ENCODE peak calls at places on chromosomes 3 and 15, in five cellular contexts. One of them, this sample, is unnamed.
A peak's percentile ranks its signal among the peaks of the same experiment; 100 is the strongest.

GRCh38 chr15:91890614-91891013 is 37.1 kb downstream of the SLCO3A1 start:
- DNase-seq in AG09309: no peak
- DNase-seq in lower leg skin: no peak
- DNase-seq in HCT116: peak; percentile 32
- DNase-seq in mammary epithelial cell: peak; percentile 97
- DNase-seq in this sample: peak; percentile 32

GRCh38 chr15:49270541-49271421 is 100.7 kb downstream of the GALK2 start:
- DNase-seq in AG09309: peak; percentile 59
- DNase-seq in lower leg skin: no peak
- DNase-seq in HCT116: no peak
- DNase-seq in mammary epithelial cell: no peak
- DNase-seq in this sample: no peak

GRCh38 chr3:25090869-25091453 is 337.1 kb upstream of the RARB start:
- DNase-seq in AG09309: no peak
- DNase-seq in lower leg skin: no peak
- DNase-seq in HCT116: no peak
- DNase-seq in mammary epithelial cell: no peak
- DNase-seq in this sample: no peak

GRCh38 chr3:176439729-176440128 is 757.6 kb downstream of the TBL1XR1 start:
- DNase-seq in AG09309: no peak
- DNase-seq in lower leg skin: no peak
- DNase-seq in HCT116: no peak
- DNase-seq in mammary epithelial cell: no peak
- DNase-seq in this sample: no peak

GRCh38 chr15:29031502-29032228 is 145.9 kb downstream of the APBA2 start:
- DNase-seq in AG09309: no peak
- DNase-seq in lower leg skin: no peak
- DNase-seq in HCT116: no peak
- DNase-seq in mammary epithelial cell: no peak
- DNase-seq in this sample: no peak

GRCh38 chr3:53114412-53115074 is 15.7 kb downstream of the RFT1 start:
- DNase-seq in AG09309: no peak
- DNase-seq in lower leg skin: no peak
- DNase-seq in HCT116: no peak
- DNase-seq in mammary epithelial cell: peak; percentile 95
- DNase-seq in this sample: no peak

GRCh38 chr15:50854594-50855490 is 53.6 kb upstream of the AP4E1 start:
- DNase-seq in AG09309: peak; percentile 48
- DNase-seq in lower leg skin: no peak
- DNase-seq in HCT116: no peak
- DNase-seq in mammary epithelial cell: peak; percentile 93
- DNase-seq in this sample: peak; percentile 33

GRCh38 chr3:111758642-111759041 is 100.4 kb upstream of the PHLDB2 start:
- DNase-seq in AG09309: no peak
- DNase-seq in lower leg skin: no peak
- DNase-seq in HCT116: no peak
- DNase-seq in mammary epithelial cell: peak; percentile 62
- DNase-seq in this sample: no peak

GRCh38 chr3:57794501-57794900 is 38.4 kb downstream of the SLMAP start:
- DNase-seq in AG09309: no peak
- DNase-seq in lower leg skin: no peak
- DNase-seq in HCT116: no peak
- DNase-seq in mammary epithelial cell: no peak
- DNase-seq in this sample: no peak

GRCh38 chr15:70826634-70827033 is 27.3 kb downstream of the LARP6 start:
- DNase-seq in AG09309: peak; percentile 76
- DNase-seq in lower leg skin: peak; percentile 86
- DNase-seq in HCT116: peak; percentile 29
- DNase-seq in mammary epithelial cell: peak; percentile 91
- DNase-seq in this sample: peak; percentile 50

GRCh38 chr3:175983369-175983768 is 1124.2 kb downstream of the NAALADL2 start:
- DNase-seq in AG09309: peak; percentile 52
- DNase-seq in lower leg skin: no peak
- DNase-seq in HCT116: no peak
- DNase-seq in mammary epithelial cell: no peak
- DNase-seq in this sample: no peak

GRCh38 chr3:59566481-59566975 is 516.7 kb upstream of the CFAP20DC start:
- DNase-seq in AG09309: no peak
- DNase-seq in lower leg skin: no peak
- DNase-seq in HCT116: no peak
- DNase-seq in mammary epithelial cell: peak; percentile 94
- DNase-seq in this sample: peak; percentile 89

GRCh38 chr3:169072494-169072893 is 591.0 kb downstream of the MECOM start:
- DNase-seq in AG09309: peak; percentile 10
- DNase-seq in lower leg skin: no peak
- DNase-seq in HCT116: no peak
- DNase-seq in mammary epithelial cell: no peak
- DNase-seq in this sample: no peak

DNA sequence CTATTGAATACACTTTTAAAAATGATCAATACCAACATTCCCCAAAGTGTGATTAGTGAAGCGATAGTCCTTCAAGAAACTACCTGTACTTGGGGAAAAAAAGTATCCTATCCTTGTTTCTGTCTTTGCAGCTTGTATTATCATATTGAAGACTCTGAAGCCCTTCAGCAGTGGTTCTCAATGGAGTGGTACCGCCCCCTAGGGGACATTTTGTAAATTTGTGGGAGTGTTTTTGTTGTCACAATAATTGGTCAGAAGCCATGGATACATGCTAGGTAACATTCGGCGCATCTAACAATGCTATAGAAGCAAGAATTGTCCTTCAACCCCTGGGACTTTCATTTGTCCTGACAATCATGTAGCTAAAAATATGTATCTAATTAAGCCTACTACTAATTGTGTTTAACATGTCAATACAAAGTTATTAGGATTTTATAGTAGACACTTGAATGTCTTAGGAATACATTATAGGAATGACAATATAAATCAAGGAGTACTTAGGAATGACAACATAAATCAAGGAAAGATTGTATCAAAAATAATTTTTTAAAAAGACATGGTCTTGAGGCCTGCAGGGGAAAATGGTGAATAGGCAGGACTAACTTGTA is 53.7 kb downstream of the NMD3 start:
- DNase-seq in AG09309: no peak
- DNase-seq in lower leg skin: no peak
- DNase-seq in HCT116: peak; percentile 54
- DNase-seq in mammary epithelial cell: peak; percentile 55
- DNase-seq in this sample: no peak
- TF ChIP-seq CTCF in AG09309: peak; percentile 69
- TF ChIP-seq CTCF in lower leg skin: no peak
- TF ChIP-seq CTCF in HCT116: peak; percentile 65
- TF ChIP-seq CTCF in mammary epithelial cell: peak; percentile 66
- TF ChIP-seq CTCF in this sample: peak; percentile 36

GRCh38 chr3:23442598-23443383 is 239.7 kb downstream of the UBE2E2 start:
- DNase-seq in AG09309: peak; percentile 8
- DNase-seq in lower leg skin: no peak
- DNase-seq in HCT116: no peak
- DNase-seq in mammary epithelial cell: peak; percentile 23
- DNase-seq in this sample: no peak

GRCh38 chr3:23440416-23441294 is 237.5 kb downstream of the UBE2E2 start:
- DNase-seq in AG09309: no peak
- DNase-seq in lower leg skin: no peak
- DNase-seq in HCT116: no peak
- DNase-seq in mammary epithelial cell: no peak
- DNase-seq in this sample: no peak

GRCh38 chr3:23446301-23446700 is 243.2 kb downstream of the UBE2E2 start:
- DNase-seq in AG09309: no peak
- DNase-seq in lower leg skin: no peak
- DNase-seq in HCT116: no peak
- DNase-seq in mammary epithelial cell: no peak
- DNase-seq in this sample: no peak

GRCh38 chr3:23448998-23449537 is 245.9 kb downstream of the UBE2E2 start:
- DNase-seq in AG09309: no peak
- DNase-seq in lower leg skin: no peak
- DNase-seq in HCT116: no peak
- DNase-seq in mammary epithelial cell: no peak
- DNase-seq in this sample: no peak

DNA sequence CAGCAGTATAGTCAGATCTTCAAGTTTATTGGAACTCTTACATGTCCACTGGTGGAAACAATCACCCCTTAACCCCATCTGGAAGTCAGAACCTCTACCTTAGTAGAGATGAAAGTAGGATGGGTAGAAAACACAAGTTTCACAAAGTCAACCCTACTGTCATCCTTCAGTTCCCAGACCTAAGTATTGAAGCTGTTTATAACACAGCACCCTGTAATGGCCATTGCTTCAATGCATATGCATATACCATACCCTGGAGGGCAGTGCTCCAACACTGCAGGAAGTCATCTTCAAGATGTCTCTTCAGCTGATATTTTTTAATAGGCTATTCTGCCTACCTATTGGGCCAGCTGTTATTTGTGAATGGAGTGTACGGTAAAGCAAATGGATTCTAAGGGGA is 241.3 kb downstream of the UBE2E2 start:
- DNase-seq in AG09309: no peak
- DNase-seq in lower leg skin: no peak
- DNase-seq in HCT116: no peak
- DNase-seq in mammary epithelial cell: no peak
- DNase-seq in this sample: no peak
- TF ChIP-seq CTCF in AG09309: no peak
- TF ChIP-seq CTCF in lower leg skin: no peak
- TF ChIP-seq CTCF in HCT116: no peak
- TF ChIP-seq CTCF in mammary epithelial cell: no peak
- TF ChIP-seq CTCF in this sample: no peak

DNA sequence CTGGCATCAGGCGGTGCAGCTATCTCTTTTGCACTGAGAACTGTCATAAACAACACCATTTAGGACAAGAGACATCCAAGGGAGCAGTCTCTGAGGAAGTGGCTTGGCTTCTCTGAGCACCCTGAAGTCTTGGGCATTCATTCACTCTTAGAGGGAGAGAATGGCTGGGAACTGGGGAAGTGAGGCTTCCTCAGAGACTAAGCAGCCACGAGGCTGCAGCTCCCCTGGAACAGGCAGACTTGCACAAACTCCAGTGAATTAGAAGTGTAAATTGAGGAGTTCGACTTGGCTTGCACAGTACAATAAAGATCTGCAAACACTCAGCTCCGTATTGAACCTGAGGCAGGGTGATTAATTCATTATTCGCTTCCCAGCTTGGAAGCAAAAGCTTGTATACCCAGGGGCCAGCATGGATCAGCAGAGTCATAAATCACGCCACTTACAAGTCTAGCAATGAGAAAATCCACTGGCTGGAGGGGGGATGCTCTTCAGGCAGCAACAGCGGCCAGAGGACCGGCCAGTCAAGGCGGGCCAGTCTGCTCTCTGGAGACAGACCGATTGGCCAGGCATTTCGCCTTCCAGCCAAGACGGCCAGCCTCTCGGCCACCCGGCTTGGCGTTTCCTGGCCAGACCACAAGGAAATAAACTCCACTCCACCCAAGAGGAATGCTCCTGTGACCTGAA is 118.8 kb upstream of the ADPGK start:
- DNase-seq in AG09309: peak; percentile 62
- DNase-seq in lower leg skin: peak; percentile 21
- DNase-seq in HCT116: no peak
- DNase-seq in mammary epithelial cell: no peak
- DNase-seq in this sample: no peak
- TF ChIP-seq CTCF in AG09309: no peak
- TF ChIP-seq CTCF in lower leg skin: no peak
- TF ChIP-seq CTCF in HCT116: no peak
- TF ChIP-seq CTCF in mammary epithelial cell: no peak
- TF ChIP-seq CTCF in this sample: no peak

GRCh38 chr15:73081321-73081958 is 29.2 kb downstream of the NEO1 start:
- DNase-seq in AG09309: peak; percentile 31
- DNase-seq in lower leg skin: peak; percentile 27
- DNase-seq in HCT116: peak; percentile 54
- DNase-seq in mammary epithelial cell: peak; percentile 30
- DNase-seq in this sample: no peak
- TF ChIP-seq CTCF in AG09309: peak; percentile 55
- TF ChIP-seq CTCF in lower leg skin: no peak
- TF ChIP-seq CTCF in HCT116: peak; percentile 49
- TF ChIP-seq CTCF in mammary epithelial cell: peak; percentile 65
- TF ChIP-seq CTCF in this sample: no peak

GRCh38 chr3:27138005-27138404 is 231.2 kb downstream of the NEK10 start:
- DNase-seq in AG09309: no peak
- DNase-seq in lower leg skin: no peak
- DNase-seq in HCT116: no peak
- DNase-seq in mammary epithelial cell: no peak
- DNase-seq in this sample: no peak

GRCh38 chr3:27146786-27147185 is 222.4 kb downstream of the NEK10 start:
- DNase-seq in AG09309: no peak
- DNase-seq in lower leg skin: no peak
- DNase-seq in HCT116: no peak
- DNase-seq in mammary epithelial cell: no peak
- DNase-seq in this sample: no peak

GRCh38 chr3:27138562-27138961 is 230.6 kb downstream of the NEK10 start:
- DNase-seq in AG09309: no peak
- DNase-seq in lower leg skin: peak; percentile 16
- DNase-seq in HCT116: no peak
- DNase-seq in mammary epithelial cell: no peak
- DNase-seq in this sample: no peak

GRCh38 chr3:27145719-27146118 is 223.5 kb downstream of the NEK10 start:
- DNase-seq in AG09309: no peak
- DNase-seq in lower leg skin: no peak
- DNase-seq in HCT116: no peak
- DNase-seq in mammary epithelial cell: no peak
- DNase-seq in this sample: no peak

GRCh38 chr3:27141668-27142067 is 227.5 kb downstream of the NEK10 start:
- DNase-seq in AG09309: no peak
- DNase-seq in lower leg skin: no peak
- DNase-seq in HCT116: peak; percentile 26
- DNase-seq in mammary epithelial cell: no peak
- DNase-seq in this sample: no peak
- TF ChIP-seq CTCF in AG09309: peak; percentile 10
- TF ChIP-seq CTCF in lower leg skin: no peak
- TF ChIP-seq CTCF in HCT116: peak; percentile 34
- TF ChIP-seq CTCF in mammary epithelial cell: no peak
- TF ChIP-seq CTCF in this sample: peak; percentile 17

DNA sequence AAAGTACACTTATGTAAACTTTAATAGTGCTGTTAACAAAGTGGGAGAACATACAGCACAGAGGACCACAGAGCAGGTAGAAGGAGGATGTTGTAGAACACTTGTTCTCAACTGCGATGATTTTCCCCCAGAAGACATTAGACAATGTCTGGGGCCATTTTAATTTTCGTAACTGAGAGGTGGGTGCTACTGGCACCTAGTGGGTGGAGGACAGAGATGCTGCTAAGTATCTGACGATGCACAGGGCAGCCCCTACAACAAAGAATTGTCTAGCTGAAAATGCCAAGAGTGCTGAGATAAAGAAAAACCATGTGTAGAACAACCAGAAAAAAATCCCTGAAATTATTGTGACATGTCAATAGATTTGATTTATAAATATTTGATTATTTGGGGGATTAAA is 5.0 kb upstream of the KBTBD8 start:
- DNase-seq in AG09309: no peak
- DNase-seq in lower leg skin: no peak
- DNase-seq in HCT116: no peak
- DNase-seq in mammary epithelial cell: no peak
- DNase-seq in this sample: no peak
- TF ChIP-seq CTCF in AG09309: no peak
- TF ChIP-seq CTCF in lower leg skin: no peak
- TF ChIP-seq CTCF in HCT116: peak; percentile 12
- TF ChIP-seq CTCF in mammary epithelial cell: no peak
- TF ChIP-seq CTCF in this sample: no peak

This sample was measured in keratinocyte.